ENCODE peak calls at places on chromosome 5, in nine cellular contexts. One of them, this sample, is unnamed. For H3K36me3, the result is how much of the 10 kb centered on the place peaks cover.

GRCh38 chr5:137075163-137075970 is 423.8 kb downstream of the SPOCK1 start:
- DNase-seq in CD8-positive, alpha-beta memory T cell: no peak
- DNase-seq in fibroblast of lung: peak
- DNase-seq in NT2/D1: peak
- DNase-seq in heart right ventricle: peak
- DNase-seq in spleen: no peak
- DNase-seq in body of pancreas: peak
- DNase-seq in aorta: no peak
- DNase-seq in heart left ventricle: peak
- DNase-seq in this sample: peak

GRCh38 chr5:78644741-78645300 is 3.8 kb downstream of the LHFPL2 start:
- DNase-seq in CD8-positive, alpha-beta memory T cell: no peak
- DNase-seq in fibroblast of lung: peak
- DNase-seq in spleen: no peak
- DNase-seq in body of pancreas: no peak
- DNase-seq in heart right ventricle: no peak
- DNase-seq in aorta: no peak
- DNase-seq in heart left ventricle: no peak
- DNase-seq in NT2/D1: no peak
- DNase-seq in this sample: no peak

GRCh38 chr5:108798866-108799265 is 51.2 kb downstream of the FER start:
- DNase-seq in body of pancreas: no peak
- DNase-seq in aorta: no peak
- DNase-seq in spleen: no peak
- DNase-seq in heart right ventricle: no peak
- DNase-seq in NT2/D1: no peak
- DNase-seq in heart left ventricle: no peak
- DNase-seq in CD8-positive, alpha-beta memory T cell: no peak
- DNase-seq in fibroblast of lung: peak
- DNase-seq in this sample: no peak

GRCh38 chr5:178116406-178116885 is 3.1 kb downstream of the N4BP3 start:
- DNase-seq in heart left ventricle: no peak
- DNase-seq in aorta: no peak
- DNase-seq in spleen: peak
- DNase-seq in fibroblast of lung: no peak
- DNase-seq in heart right ventricle: no peak
- DNase-seq in CD8-positive, alpha-beta memory T cell: peak
- DNase-seq in body of pancreas: no peak
- DNase-seq in NT2/D1: no peak
- DNase-seq in this sample: no peak

GRCh38 chr5:164300295-164300694 is 794.9 kb downstream of the MAT2B start:
- DNase-seq in heart left ventricle: no peak
- DNase-seq in fibroblast of lung: no peak
- DNase-seq in spleen: no peak
- DNase-seq in CD8-positive, alpha-beta memory T cell: no peak
- DNase-seq in NT2/D1: no peak
- DNase-seq in aorta: no peak
- DNase-seq in heart right ventricle: no peak
- DNase-seq in body of pancreas: no peak
- DNase-seq in this sample: no peak

GRCh38 chr5:171137768-171138540 is 171.1 kb upstream of the TLX3 start:
- DNase-seq in NT2/D1: no peak
- DNase-seq in fibroblast of lung: peak
- DNase-seq in CD8-positive, alpha-beta memory T cell: no peak
- DNase-seq in aorta: no peak
- DNase-seq in body of pancreas: no peak
- DNase-seq in spleen: no peak
- DNase-seq in heart right ventricle: no peak
- DNase-seq in heart left ventricle: no peak
- DNase-seq in this sample: no peak

GRCh38 chr5:134224905-134225779 is 731 bp downstream of the PPP2CA start:
- DNase-seq in fibroblast of lung: peak
- DNase-seq in aorta: peak
- DNase-seq in heart right ventricle: peak
- DNase-seq in NT2/D1: no peak
- DNase-seq in CD8-positive, alpha-beta memory T cell: peak
- DNase-seq in spleen: peak
- DNase-seq in heart left ventricle: peak
- DNase-seq in body of pancreas: peak
- DNase-seq in this sample: peak

GRCh38 chr5:12016149-12016740 is 112.0 kb upstream of the CTNND2 start:
- DNase-seq in CD8-positive, alpha-beta memory T cell: no peak
- DNase-seq in body of pancreas: no peak
- DNase-seq in spleen: no peak
- DNase-seq in heart left ventricle: no peak
- DNase-seq in aorta: no peak
- DNase-seq in heart right ventricle: no peak
- DNase-seq in NT2/D1: no peak
- DNase-seq in fibroblast of lung: peak
- DNase-seq in this sample: no peak

GRCh38 chr5:13553896-13554295 is 390.6 kb downstream of the DNAH5 start:
- DNase-seq in aorta: no peak
- DNase-seq in heart right ventricle: no peak
- DNase-seq in body of pancreas: no peak
- DNase-seq in NT2/D1: peak
- DNase-seq in spleen: no peak
- DNase-seq in heart left ventricle: no peak
- DNase-seq in fibroblast of lung: peak
- DNase-seq in CD8-positive, alpha-beta memory T cell: no peak
- DNase-seq in this sample: peak

GRCh38 chr5:159216454-159216853 is 7.1 kb upstream of the RNF145 start:
- DNase-seq in CD8-positive, alpha-beta memory T cell: no peak
- DNase-seq in body of pancreas: no peak
- DNase-seq in NT2/D1: no peak
- DNase-seq in heart right ventricle: no peak
- DNase-seq in fibroblast of lung: no peak
- DNase-seq in aorta: no peak
- DNase-seq in spleen: no peak
- DNase-seq in heart left ventricle: no peak
- DNase-seq in this sample: no peak

DNA sequence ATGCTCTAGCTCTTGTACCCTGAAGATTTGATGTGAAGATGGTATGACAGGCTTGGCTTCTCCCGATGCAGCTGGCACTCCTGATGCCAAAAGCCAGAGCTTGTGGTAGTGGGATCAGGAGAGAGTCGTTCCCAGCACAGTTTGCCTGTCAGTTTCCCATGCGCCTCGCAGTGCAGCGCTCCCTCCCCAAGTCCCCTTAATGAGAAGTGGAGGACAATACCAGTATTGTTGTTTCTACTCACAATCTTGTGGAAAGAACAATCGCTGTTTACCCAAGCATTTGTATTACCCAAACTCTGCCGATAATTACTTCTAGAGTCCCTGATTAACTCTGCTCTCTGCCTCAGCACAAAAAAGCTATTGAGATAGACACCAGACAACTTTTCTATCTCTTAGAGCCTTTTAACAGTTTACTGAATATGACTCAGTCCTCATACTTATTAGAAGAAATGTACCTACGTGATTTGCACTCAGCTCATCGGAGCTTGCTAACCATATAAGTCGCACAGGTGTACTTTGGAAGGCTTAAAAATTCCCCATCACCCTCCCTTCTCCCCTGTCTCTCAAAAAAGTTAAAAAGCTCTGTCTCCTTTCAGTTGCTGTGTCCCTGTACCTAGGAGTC is 283.2 kb upstream of the TMEM161B start:
- DNase-seq in body of pancreas: no peak
- DNase-seq in NT2/D1: no peak
- DNase-seq in CD8-positive, alpha-beta memory T cell: no peak
- DNase-seq in heart right ventricle: no peak
- DNase-seq in fibroblast of lung: no peak
- DNase-seq in spleen: no peak
- DNase-seq in aorta: no peak
- DNase-seq in heart left ventricle: no peak
- DNase-seq in this sample: no peak
- H3K4me3 ChIP-seq in body of pancreas: no peak
- H3K4me3 ChIP-seq in NT2/D1: no peak
- H3K4me3 ChIP-seq in CD8-positive, alpha-beta memory T cell: no peak
- H3K4me3 ChIP-seq in heart right ventricle: no peak
- H3K4me3 ChIP-seq in fibroblast of lung: no peak
- H3K4me3 ChIP-seq in spleen: no peak
- H3K4me3 ChIP-seq in aorta: no peak
- H3K4me3 ChIP-seq in heart left ventricle: no peak
- H3K4me3 ChIP-seq in this sample: no peak

GRCh38 chr5:126479810-126480209 is 56.6 kb downstream of the GRAMD2B start:
- DNase-seq in heart right ventricle: no peak
- DNase-seq in fibroblast of lung: no peak
- DNase-seq in heart left ventricle: no peak
- DNase-seq in spleen: no peak
- DNase-seq in aorta: no peak
- DNase-seq in body of pancreas: no peak
- DNase-seq in NT2/D1: no peak
- DNase-seq in CD8-positive, alpha-beta memory T cell: no peak
- DNase-seq in this sample: no peak

GRCh38 chr5:126481243-126481642 is 58.0 kb downstream of the GRAMD2B start:
- DNase-seq in CD8-positive, alpha-beta memory T cell: no peak
- DNase-seq in aorta: no peak
- DNase-seq in heart right ventricle: no peak
- DNase-seq in heart left ventricle: no peak
- DNase-seq in fibroblast of lung: peak
- DNase-seq in spleen: no peak
- DNase-seq in body of pancreas: no peak
- DNase-seq in NT2/D1: no peak
- DNase-seq in this sample: no peak

GRCh38 chr5:126477281-126477680 is 54.1 kb downstream of the GRAMD2B start:
- DNase-seq in CD8-positive, alpha-beta memory T cell: no peak
- DNase-seq in heart left ventricle: no peak
- DNase-seq in heart right ventricle: no peak
- DNase-seq in aorta: no peak
- DNase-seq in fibroblast of lung: peak
- DNase-seq in body of pancreas: no peak
- DNase-seq in NT2/D1: no peak
- DNase-seq in spleen: no peak
- DNase-seq in this sample: no peak

GRCh38 chr5:126480824-126481223 is 57.6 kb downstream of the GRAMD2B start:
- DNase-seq in body of pancreas: no peak
- DNase-seq in spleen: no peak
- DNase-seq in aorta: no peak
- DNase-seq in fibroblast of lung: no peak
- DNase-seq in NT2/D1: no peak
- DNase-seq in heart right ventricle: no peak
- DNase-seq in CD8-positive, alpha-beta memory T cell: no peak
- DNase-seq in heart left ventricle: no peak
- DNase-seq in this sample: no peak

GRCh38 chr5:126477681-126478117 is 54.5 kb downstream of the GRAMD2B start:
- DNase-seq in heart right ventricle: no peak
- DNase-seq in spleen: no peak
- DNase-seq in body of pancreas: no peak
- DNase-seq in CD8-positive, alpha-beta memory T cell: no peak
- DNase-seq in aorta: no peak
- DNase-seq in NT2/D1: no peak
- DNase-seq in fibroblast of lung: peak
- DNase-seq in heart left ventricle: no peak
- DNase-seq in this sample: no peak
- H3K36me3 ChIP-seq in heart right ventricle: under half
- H3K36me3 ChIP-seq in spleen: under half
- H3K36me3 ChIP-seq in body of pancreas: under half
- H3K36me3 ChIP-seq in CD8-positive, alpha-beta memory T cell: under half
- H3K36me3 ChIP-seq in aorta: under half
- H3K36me3 ChIP-seq in NT2/D1: under half
- H3K36me3 ChIP-seq in fibroblast of lung: under half
- H3K36me3 ChIP-seq in heart left ventricle: half or more
- H3K36me3 ChIP-seq in this sample: under half

GRCh38 chr5:42591026-42591425 is 165.6 kb upstream of the CCDC152 start:
- DNase-seq in NT2/D1: no peak
- DNase-seq in spleen: no peak
- DNase-seq in fibroblast of lung: peak
- DNase-seq in heart left ventricle: peak
- DNase-seq in aorta: peak
- DNase-seq in CD8-positive, alpha-beta memory T cell: no peak
- DNase-seq in body of pancreas: peak
- DNase-seq in heart right ventricle: peak
- DNase-seq in this sample: peak

GRCh38 chr5:42586625-42587024 is 163.4 kb downstream of the GHR start:
- DNase-seq in spleen: no peak
- DNase-seq in NT2/D1: no peak
- DNase-seq in aorta: peak
- DNase-seq in heart right ventricle: peak
- DNase-seq in heart left ventricle: peak
- DNase-seq in CD8-positive, alpha-beta memory T cell: no peak
- DNase-seq in body of pancreas: peak
- DNase-seq in fibroblast of lung: peak
- DNase-seq in this sample: no peak

GRCh38 chr5:42587056-42587723 is 164.0 kb downstream of the GHR start:
- DNase-seq in spleen: no peak
- DNase-seq in NT2/D1: no peak
- DNase-seq in CD8-positive, alpha-beta memory T cell: no peak
- DNase-seq in heart right ventricle: no peak
- DNase-seq in heart left ventricle: no peak
- DNase-seq in fibroblast of lung: no peak
- DNase-seq in aorta: no peak
- DNase-seq in body of pancreas: no peak
- DNase-seq in this sample: no peak

GRCh38 chr5:42592401-42592800 is 164.2 kb upstream of the CCDC152 start:
- DNase-seq in body of pancreas: no peak
- DNase-seq in aorta: no peak
- DNase-seq in heart right ventricle: no peak
- DNase-seq in fibroblast of lung: no peak
- DNase-seq in heart left ventricle: no peak
- DNase-seq in CD8-positive, alpha-beta memory T cell: no peak
- DNase-seq in spleen: no peak
- DNase-seq in NT2/D1: no peak
- DNase-seq in this sample: no peak

DNA sequence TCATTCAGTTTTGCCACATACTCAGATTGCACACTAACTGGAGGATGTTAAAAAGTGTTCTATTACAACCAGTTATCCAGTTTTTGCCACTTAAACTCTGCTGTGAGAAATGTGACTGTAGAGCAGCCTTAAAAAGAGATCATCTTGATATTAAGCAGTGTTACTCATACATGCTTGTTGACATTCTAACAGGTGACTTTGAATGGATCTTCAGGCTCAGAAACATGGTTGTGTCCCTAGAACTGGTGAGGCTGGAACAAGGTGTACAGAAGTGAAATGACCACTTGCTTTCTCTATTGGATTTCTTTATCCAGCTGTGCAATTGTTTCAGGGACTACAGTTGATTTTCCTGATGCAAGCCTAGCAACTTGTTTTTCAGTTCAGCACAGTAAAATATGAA is 166.1 kb upstream of the CCDC152 start:
- DNase-seq in NT2/D1: no peak
- DNase-seq in heart right ventricle: no peak
- DNase-seq in fibroblast of lung: no peak
- DNase-seq in spleen: no peak
- DNase-seq in heart left ventricle: no peak
- DNase-seq in aorta: no peak
- DNase-seq in CD8-positive, alpha-beta memory T cell: no peak
- DNase-seq in body of pancreas: no peak
- DNase-seq in this sample: no peak
- H3K4me3 ChIP-seq in NT2/D1: no peak
- H3K4me3 ChIP-seq in heart right ventricle: no peak
- H3K4me3 ChIP-seq in fibroblast of lung: no peak
- H3K4me3 ChIP-seq in spleen: no peak
- H3K4me3 ChIP-seq in heart left ventricle: no peak
- H3K4me3 ChIP-seq in aorta: no peak
- H3K4me3 ChIP-seq in CD8-positive, alpha-beta memory T cell: no peak
- H3K4me3 ChIP-seq in body of pancreas: no peak
- H3K4me3 ChIP-seq in this sample: no peak

DNA sequence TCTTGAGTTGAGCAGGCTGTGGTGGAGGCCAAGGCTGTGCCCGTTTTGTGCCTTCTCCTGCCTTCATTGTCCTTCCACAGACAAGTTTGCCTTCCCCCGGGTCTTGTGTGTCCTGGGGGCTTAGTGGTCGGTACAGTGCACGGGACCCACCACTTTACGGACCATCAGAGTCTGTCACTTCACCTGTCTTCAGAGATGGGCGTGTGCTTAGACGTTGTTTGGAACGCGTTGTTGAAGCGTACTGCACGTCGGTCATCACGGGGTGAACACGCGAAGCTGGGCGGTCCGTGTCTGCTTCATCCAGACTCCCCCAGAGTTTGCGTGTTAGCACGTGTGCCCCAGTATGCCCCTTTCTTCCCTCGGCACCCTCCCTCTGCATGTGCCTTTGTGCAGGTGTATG is 24.8 kb downstream of the CEP72 start:
- DNase-seq in aorta: no peak
- DNase-seq in NT2/D1: no peak
- DNase-seq in heart left ventricle: no peak
- DNase-seq in heart right ventricle: no peak
- DNase-seq in CD8-positive, alpha-beta memory T cell: peak
- DNase-seq in body of pancreas: no peak
- DNase-seq in spleen: peak
- DNase-seq in fibroblast of lung: no peak
- DNase-seq in this sample: no peak
- H3K36me3 ChIP-seq in aorta: under half
- H3K36me3 ChIP-seq in NT2/D1: half or more
- H3K36me3 ChIP-seq in heart left ventricle: under half
- H3K36me3 ChIP-seq in heart right ventricle: under half
- H3K36me3 ChIP-seq in CD8-positive, alpha-beta memory T cell: under half
- H3K36me3 ChIP-seq in body of pancreas: under half
- H3K36me3 ChIP-seq in spleen: under half
- H3K36me3 ChIP-seq in fibroblast of lung: under half
- H3K36me3 ChIP-seq in this sample: under half

This sample was measured in small intestine.